ENCODE peak calls at places on chromosomes 5 and 9, in seven cellular contexts. Z is type B pancreatic cell, X is tibial nerve, B is breast epithelium, I is cardiac muscle cell, G is foreskin fibroblast, W is upper lobe of right lung. P is an unnamed sample.

GRCh38 chr5:139391570-139392323 is 2.0 kb upstream of the MZB1 start:
- DNase-seq in I (no peak), B (no peak), Z (no peak), W (no peak), X (no peak), G (peak; percentile 50), P (no peak)

GRCh38 chr5:39197556-39197955 is 21.8 kb downstream of the FYB1 start:
- DNase-seq in G (no peak), X (no peak), W (no peak), I (no peak), B (no peak), Z (no peak), P (no peak)

GRCh38 chr5:107805819-107806218 is 135.1 kb upstream of the EFNA5 start:
- DNase-seq in I (no peak), Z (no peak), W (no peak), B (no peak), G (no peak), X (no peak), P (no peak)

GRCh38 chr9:130023147-130023787 is 19.7 kb downstream of the FNBP1 start:
- DNase-seq in I (no peak), X (no peak), W (no peak), G (no peak), B (no peak), Z (no peak), P (no peak)

GRCh38 chr5:127299678-127300077 is 9.1 kb downstream of the MEGF10 start:
- DNase-seq in X (no peak), B (no peak), I (no peak), G (peak; percentile 41), W (no peak), Z (no peak), P (no peak)

GRCh38 chr5:115838885-115839518 is 2.4 kb downstream of the ATG12 start:
- DNase-seq in Z (no peak), G (peak; percentile 70), X (no peak), I (peak; percentile 69), B (no peak), W (no peak), P (no peak)

GRCh38 chr9:95570646-95571045 is 53.9 kb upstream of the PTCH1 start:
- DNase-seq in X (no peak), Z (no peak), B (no peak), W (no peak), I (peak; percentile 46), G (no peak), P (no peak)

GRCh38 chr5:173486355-173486754 is 130.1 kb downstream of the BOD1 start:
- DNase-seq in G (peak; percentile 29), W (no peak), X (no peak), Z (no peak), B (peak; percentile 90), I (no peak), P (no peak)

GRCh38 chr9:74887041-74887980 is at the start of gene TRPM6:
- DNase-seq in W (peak; percentile 92), X (peak; percentile 64), B (peak; percentile 76), G (peak; percentile 89), I (peak; percentile 91), Z (no peak), P (peak; percentile 41)

GRCh38 chr5:111229871-111230812 is 6.0 kb downstream of the CAMK4 start:
- DNase-seq in X (no peak), G (no peak), W (no peak), B (no peak), Z (no peak), I (no peak), P (no peak)

GRCh38 chr5:112388010-112388553 is 31.0 kb downstream of the EPB41L4A start:
- DNase-seq in X (no peak), W (no peak), Z (no peak), B (no peak), G (no peak), I (no peak), P (no peak)

GRCh38 chr5:19406576-19407365 is 581.2 kb downstream of the CDH18 start:
- DNase-seq in I (no peak), X (no peak), W (no peak), B (no peak), Z (no peak), G (no peak), P (no peak)

GRCh38 chr5:56480305-56481146 is 247.4 kb upstream of the ANKRD55 start:
- DNase-seq in I (peak; percentile 79), Z (no peak), X (peak; percentile 58), W (peak; percentile 72), B (peak; percentile 63), G (peak; percentile 67), P (peak; percentile 28)

GRCh38 chr9:33498387-33498786 is 24.7 kb upstream of the NOL6 start:
- DNase-seq in W (no peak), Z (no peak), X (no peak), B (no peak), I (peak; percentile 23), G (no peak), P (no peak)
- TF ChIP-seq CTCF in W (peak; percentile 42), Z (peak; percentile 55), X (peak; percentile 18), B (no peak), I (peak; percentile 35), G (no peak), P (peak; percentile 28)

DNA sequence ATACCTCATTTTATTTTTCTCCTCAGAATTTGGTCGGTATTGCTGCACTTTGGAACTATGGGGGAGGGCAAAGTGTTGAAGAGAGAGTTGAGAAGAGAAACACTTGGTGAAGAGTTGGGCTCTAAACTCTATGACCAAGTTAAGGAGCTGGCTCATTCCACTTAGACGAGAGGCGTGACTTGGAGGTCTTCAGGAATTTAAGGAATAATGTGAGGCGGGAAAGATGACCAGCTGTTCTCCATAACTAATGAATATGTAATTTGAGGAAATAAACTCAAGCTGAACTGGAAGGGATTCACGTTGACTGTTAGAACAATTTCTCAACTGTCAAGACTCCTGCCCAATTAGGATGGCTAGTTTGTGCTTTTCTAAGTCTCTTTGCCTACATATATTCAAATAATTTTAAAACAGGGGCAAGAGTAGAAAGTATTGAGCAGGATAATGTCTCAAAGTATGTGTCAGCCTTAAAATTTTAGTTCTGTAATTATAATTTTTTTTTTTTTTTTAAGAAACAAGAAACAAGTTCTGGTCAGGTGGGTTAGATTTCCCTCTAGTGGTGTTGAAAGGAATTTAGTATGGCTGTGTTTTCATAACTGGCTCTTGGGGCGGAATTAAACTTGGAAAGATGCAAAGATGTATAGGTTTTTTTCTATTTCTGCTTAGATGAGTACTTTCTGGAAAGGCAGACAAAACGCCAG is 33.4 kb downstream of the TMEM252 start:
- DNase-seq in G (peak; percentile 57), X (no peak), B (no peak), Z (no peak), W (no peak), I (peak; percentile 61), P (no peak)
- TF ChIP-seq CTCF in G (peak; percentile 52), X (peak; percentile 64), B (peak; percentile 50), Z (peak; percentile 79), W (peak; percentile 63), I (peak; percentile 63), P (peak; percentile 89)

GRCh38 chr9:136975624-136976023 is 1.7 kb upstream of the PTGDS start:
- DNase-seq in Z (no peak), B (no peak), G (no peak), X (no peak), I (peak; percentile 36), W (no peak), P (no peak)
- TF ChIP-seq CTCF in Z (peak; percentile 24), B (no peak), G (no peak), X (no peak), I (peak; percentile 30), W (peak; percentile 45), P (no peak)

GRCh38 chr9:77708416-77708815 is 60.3 kb upstream of the GNA14 start:
- DNase-seq in Z (no peak), X (no peak), W (no peak), I (peak; percentile 42), G (peak; percentile 76), B (no peak), P (no peak)

GRCh38 chr9:77712533-77713130 is 64.5 kb upstream of the GNA14 start:
- DNase-seq in G (peak; percentile 85), I (peak; percentile 71), X (no peak), B (no peak), Z (no peak), W (no peak), P (no peak)

GRCh38 chr9:77710276-77710675 is 62.2 kb upstream of the GNA14 start:
- DNase-seq in W (no peak), G (no peak), Z (no peak), B (no peak), I (no peak), X (no peak), P (no peak)

GRCh38 chr9:77710965-77711657 is 63.0 kb upstream of the GNA14 start:
- DNase-seq in G (peak; percentile 37), X (no peak), B (no peak), W (no peak), Z (no peak), I (no peak), P (no peak)

DNA sequence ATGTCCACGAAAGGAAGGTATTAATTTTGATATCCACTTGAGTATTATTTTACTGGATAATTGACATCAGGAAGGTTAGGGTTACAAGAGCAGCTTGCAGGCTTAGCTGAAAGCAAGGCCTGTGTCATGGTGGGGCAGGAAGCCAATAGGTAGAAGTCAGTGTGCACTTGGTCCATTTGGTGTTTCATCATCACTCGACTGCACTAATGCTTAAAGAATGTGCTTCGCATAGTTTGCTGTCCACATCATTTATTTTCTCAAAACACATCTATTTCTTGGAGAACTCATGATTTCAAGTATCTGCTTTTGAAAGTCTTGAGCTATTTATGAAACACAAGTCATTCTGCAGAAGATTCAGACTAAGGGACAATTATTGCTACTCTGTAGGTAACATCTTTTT is 59.6 kb upstream of the GNA14 start:
- DNase-seq in X (peak; percentile 80), W (no peak), I (peak; percentile 99), G (peak; percentile 99), Z (no peak), B (no peak), P (no peak)
- TF ChIP-seq CTCF in X (no peak), W (no peak), I (no peak), G (no peak), Z (no peak), B (no peak), P (no peak)

GRCh38 chr5:136314302-136314701 is 51.0 kb downstream of the TRPC7 start:
- DNase-seq in Z (no peak), X (no peak), G (no peak), W (no peak), B (no peak), I (no peak), P (no peak)

GRCh38 chr5:136309376-136309775 is 56.0 kb downstream of the TRPC7 start:
- DNase-seq in Z (no peak), X (no peak), B (no peak), I (no peak), G (no peak), W (no peak), P (no peak)

GRCh38 chr5:136309932-136310598 is 55.3 kb downstream of the TRPC7 start:
- DNase-seq in Z (no peak), X (no peak), B (no peak), G (no peak), I (no peak), W (no peak), P (no peak)

GRCh38 chr5:136311999-136312398 is 53.3 kb downstream of the TRPC7 start:
- DNase-seq in X (no peak), G (no peak), Z (no peak), I (no peak), W (no peak), B (no peak), P (no peak)

GRCh38 chr5:136308396-136308795 is 56.9 kb downstream of the TRPC7 start:
- DNase-seq in B (no peak), X (no peak), W (no peak), G (peak; percentile 13), Z (no peak), I (peak; percentile 3), P (no peak)
- TF ChIP-seq CTCF in B (no peak), X (no peak), W (no peak), G (no peak), Z (peak; percentile 11), I (peak; percentile 8), P (no peak)

P was measured in mesothelial cell of epicardium.